ENCODE peak calls at places on chromosomes 2 and 18, in six cellular contexts. X is spleen, I is IMR-90, Z is ovary, U is bronchial epithelial cell, F is fibroblast of pulmonary artery. E is an unnamed sample.

GRCh38 chr2:41873102-41873501 is 174.7 kb upstream of the PKDCC start:
- DNase-seq in X (no peak), I (no peak), Z (no peak), U (no peak), F (no peak), E (no peak)

GRCh38 chr2:135851858-135852257 is 14.9 kb upstream of the LCT start:
- DNase-seq in X (no peak), I (peak; percentile 15), Z (no peak), U (no peak), F (no peak), E (peak; percentile 53)

GRCh38 chr2:128379021-128380005 is 60.6 kb upstream of the HS6ST1 start:
- DNase-seq in X (peak; percentile 75), I (peak; percentile 37), Z (peak; percentile 86), U (peak; percentile 48), F (peak; percentile 99), E (peak; percentile 91)

GRCh38 chr2:173419506-173419905 is 64.8 kb downstream of the CDCA7 start:
- DNase-seq in X (no peak), I (no peak), Z (no peak), U (peak; percentile 82), F (no peak), E (no peak)

GRCh38 chr2:184646177-184646576 is 47.8 kb downstream of the ZNF804A start:
- DNase-seq in X (no peak), I (peak; percentile 52), Z (no peak), U (peak; percentile 59), F (peak; percentile 33), E (peak; percentile 70)

GRCh38 chr2:15939854-15940660 is at the start of gene MYCN:
- DNase-seq in X (no peak), I (no peak), Z (peak; percentile 56), U (peak; percentile 28), F (peak; percentile 42), E (peak; percentile 23)

GRCh38 chr2:240637901-240638175 is 12.6 kb downstream of the GPR35 start:
- DNase-seq in X (peak; percentile 45), I (no peak), Z (peak; percentile 5), U (no peak), F (no peak), E (no peak)

GRCh38 chr2:173590278-173590811 is 235.7 kb downstream of the CDCA7 start:
- DNase-seq in X (no peak), I (peak; percentile 98), Z (no peak), U (peak; percentile 99), F (peak; percentile 88), E (peak; percentile 91)

GRCh38 chr18:50753311-50753710 is 66.5 kb downstream of the MRO start:
- DNase-seq in X (no peak), I (no peak), Z (no peak), U (no peak), F (no peak), E (no peak)

GRCh38 chr2:233814063-233814435 is 35.9 kb downstream of the MROH2A start:
- DNase-seq in X (peak; percentile 3), I (peak; percentile 5), Z (no peak), U (peak; percentile 29), F (no peak), E (no peak)

GRCh38 chr2:157055660-157056199 is 201.8 kb upstream of the GALNT5 start:
- DNase-seq in X (no peak), I (peak; percentile 53), Z (no peak), U (peak; percentile 49), F (peak; percentile 79), E (peak; percentile 27)

GRCh38 chr2:170711774-170712652 is 3.1 kb upstream of the SP5 start:
- DNase-seq in X (no peak), I (no peak), Z (no peak), U (no peak), F (no peak), E (no peak)

GRCh38 chr2:27222407-27222806 is 5.2 kb downstream of the CAD start:
- DNase-seq in X (peak; percentile 60), I (no peak), Z (no peak), U (no peak), F (no peak), E (no peak)

GRCh38 chr2:239912938-239913631 is 112.1 kb downstream of the NDUFA10 start:
- DNase-seq in X (peak; percentile 76), I (no peak), Z (no peak), U (no peak), F (no peak), E (no peak)

GRCh38 chr18:50624981-50625380 is 65.1 kb downstream of the MAPK4 start:
- DNase-seq in X (no peak), I (no peak), Z (no peak), U (no peak), F (no peak), E (no peak)

GRCh38 chr2:19358242-19359020 is at the start of gene OSR1:
- DNase-seq in X (peak; percentile 81), I (peak; percentile 86), Z (peak; percentile 84), U (peak; percentile 29), F (peak; percentile 77), E (peak; percentile 84)

GRCh38 chr18:14978962-14979535 is 231.1 kb downstream of the ANKRD30B start:
- DNase-seq in X (no peak), I (no peak), Z (no peak), U (no peak), F (no peak), E (peak; percentile 54)
- TF ChIP-seq CTCF in X (peak; percentile 50), I (no peak), Z (no peak), U (peak; percentile 40), F (no peak), E (peak; percentile 57)

GRCh38 chr2:11367170-11367569 is 22.7 kb upstream of the ROCK2 start:
- DNase-seq in X (no peak), I (no peak), Z (no peak), U (no peak), F (no peak), E (no peak)

GRCh38 chr2:11370377-11371098 is 26.1 kb upstream of the ROCK2 start:
- DNase-seq in X (no peak), I (peak; percentile 43), Z (no peak), U (peak; percentile 86), F (peak; percentile 40), E (no peak)

GRCh38 chr2:11365096-11365856 is 20.8 kb upstream of the ROCK2 start:
- DNase-seq in X (no peak), I (no peak), Z (no peak), U (no peak), F (no peak), E (no peak)

GRCh38 chr2:11366326-11366741 is 21.9 kb upstream of the ROCK2 start:
- DNase-seq in X (no peak), I (no peak), Z (no peak), U (no peak), F (no peak), E (no peak)

DNA sequence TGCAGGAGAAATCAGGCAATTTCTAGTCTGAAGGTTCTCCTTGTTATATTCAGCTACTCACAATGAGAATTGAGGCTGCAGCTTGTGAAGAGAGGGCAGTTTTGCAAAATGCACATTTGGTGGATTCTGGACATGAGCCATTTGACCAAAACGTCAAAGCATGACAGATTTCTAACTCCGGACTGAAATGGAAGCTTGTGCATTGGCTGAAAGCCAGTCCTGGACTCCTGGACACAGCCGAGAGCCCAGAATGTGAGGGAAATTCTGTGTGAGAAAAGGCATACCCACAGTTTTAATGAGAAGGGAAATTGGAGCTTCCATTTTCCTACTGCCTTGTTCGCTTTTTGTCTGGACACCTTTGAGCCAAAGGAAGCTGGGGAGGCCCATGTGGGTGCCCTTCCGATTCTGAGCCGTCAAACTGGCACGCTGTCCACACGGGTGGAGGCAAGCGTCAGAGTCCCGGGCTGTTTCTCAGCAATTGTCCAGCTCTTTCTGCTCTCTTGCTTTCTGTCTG is 23.7 kb upstream of the ROCK2 start:
- DNase-seq in X (no peak), I (no peak), Z (no peak), U (no peak), F (peak; percentile 53), E (no peak)
- H3K4me3 ChIP-seq in X (no peak overlapping the region), I (no peak overlapping the region), Z (no peak overlapping the region), U (no peak overlapping the region), F (no peak overlapping the region), E (no peak overlapping the region)

GRCh38 chr2:134273240-134273983 is 19.5 kb downstream of the MGAT5 start:
- DNase-seq in X (no peak), I (no peak), Z (no peak), U (no peak), F (no peak), E (peak; percentile 25)

GRCh38 chr2:134271758-134272157 is 17.9 kb downstream of the MGAT5 start:
- DNase-seq in X (no peak), I (no peak), Z (no peak), U (no peak), F (no peak), E (no peak)

GRCh38 chr2:134272831-134273230 is 19.0 kb downstream of the MGAT5 start:
- DNase-seq in X (no peak), I (no peak), Z (no peak), U (no peak), F (no peak), E (no peak)

GRCh38 chr2:134269986-134270735 is 16.3 kb downstream of the MGAT5 start:
- DNase-seq in X (no peak), I (no peak), Z (no peak), U (no peak), F (no peak), E (peak; percentile 45)

DNA sequence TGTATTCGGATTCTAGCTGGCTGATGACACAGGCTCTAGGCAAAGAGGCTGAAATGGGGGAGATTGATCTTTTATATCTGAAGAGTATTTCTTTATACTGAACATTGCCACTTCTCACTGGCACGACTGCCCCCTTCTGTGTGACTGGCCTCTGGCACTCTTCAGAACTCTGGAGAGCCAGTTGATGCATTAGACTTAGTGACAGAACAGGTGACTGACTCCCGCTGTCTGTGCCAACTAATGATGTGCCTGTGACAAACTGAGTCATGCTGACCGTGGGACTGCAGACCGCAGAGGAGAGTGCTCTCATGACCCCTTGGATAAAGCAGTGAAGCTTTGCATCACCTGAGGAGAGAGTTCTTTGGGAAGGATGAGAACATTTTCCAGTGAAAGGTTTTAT is 14.4 kb downstream of the MGAT5 start:
- DNase-seq in X (no peak), I (peak; percentile 48), Z (no peak), U (no peak), F (no peak), E (no peak)
- TF ChIP-seq CTCF in X (no peak), I (no peak), Z (no peak), U (no peak), F (no peak), E (no peak)

DNA sequence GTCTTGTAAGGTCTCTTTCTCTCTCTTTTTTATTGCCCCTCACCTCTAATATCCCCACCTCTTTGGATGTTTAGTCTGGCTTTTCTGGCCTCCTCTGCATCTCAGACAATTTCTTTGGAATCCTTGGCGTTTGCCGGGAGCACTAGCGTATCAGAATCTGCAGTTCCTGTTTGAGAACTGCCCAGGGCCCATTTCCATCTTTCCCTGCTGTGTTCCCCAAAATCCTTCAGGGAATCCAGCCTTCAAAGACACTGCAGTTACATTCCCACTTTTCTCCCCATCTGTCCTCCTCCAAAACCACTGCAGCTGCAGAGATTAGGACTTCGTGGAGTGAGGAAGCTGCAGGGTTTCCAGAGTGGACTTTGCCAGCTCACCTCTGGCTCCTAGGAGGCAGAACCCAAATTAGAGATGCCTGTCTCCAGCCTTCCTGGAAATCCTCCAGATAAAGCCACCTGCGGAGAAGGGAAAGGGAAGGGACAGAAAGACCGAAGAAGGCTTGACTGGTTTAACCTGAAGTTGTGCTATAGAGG is 2.7 kb downstream of the VSNL1 start:
- DNase-seq in X (no peak), I (no peak), Z (no peak), U (no peak), F (no peak), E (no peak)
- H3K4me3 ChIP-seq in X (no peak overlapping the region), I (no peak overlapping the region), Z (no peak overlapping the region), U (no peak overlapping the region), F (no peak overlapping the region), E (no peak overlapping the region)

GRCh38 chr18:58581265-58581664 is 47.6 kb downstream of the ALPK2 start:
- DNase-seq in X (no peak), I (peak; percentile 92), Z (no peak), U (peak; percentile 45), F (peak; percentile 79), E (peak; percentile 94)
- TF ChIP-seq CTCF in X (no peak), I (peak; percentile 25), Z (no peak), U (no peak), F (peak; percentile 19), E (peak; percentile 48)

E was measured in AG10803.